ENCODE peak calls at places on chromosome 5, in seven cellular contexts. B is K562, M is AG09309, K is GM13976, I is ovary, T is adrenal gland, Z is dorsolateral prefrontal cortex. H is an unnamed sample.

GRCh38 chr5:108382784-108383358 is 973 bp upstream of the FBXL17 start:
- DNase-seq in B (no peak), Z (no peak), M (no peak), I (no peak), K (no peak), T (no peak), H (no peak)

GRCh38 chr5:1663186-1663585 is 136.5 kb downstream of the MRPL36 start:
- DNase-seq in K (no peak), M (no peak), I (no peak), Z (no peak), T (peak), B (no peak), H (no peak)

GRCh38 chr5:88955403-88955802 is 72.4 kb upstream of the MEF2C start:
- DNase-seq in Z (no peak), B (no peak), T (no peak), I (no peak), M (no peak), K (no peak), H (no peak)

GRCh38 chr5:138753794-138754698 is 821 bp downstream of the CTNNA1 start:
- DNase-seq in B (peak), T (peak), M (peak), Z (peak), I (peak), K (peak), H (peak)

GRCh38 chr5:147396070-147396469 is 113.8 kb downstream of the DPYSL3 start:
- DNase-seq in T (peak), M (no peak), B (peak), I (peak), K (no peak), Z (no peak), H (no peak)

GRCh38 chr5:39055760-39056393 is 18.3 kb downstream of the RICTOR start:
- DNase-seq in Z (no peak), M (no peak), I (no peak), T (no peak), B (no peak), K (no peak), H (no peak)

GRCh38 chr5:149053027-149053705 is 9.7 kb downstream of the SH3TC2 start:
- DNase-seq in Z (no peak), K (no peak), T (no peak), I (no peak), M (no peak), B (no peak), H (no peak)

GRCh38 chr5:145854651-145855258 is 18.1 kb downstream of the GRXCR2 start:
- DNase-seq in M (peak), B (peak), T (no peak), I (no peak), Z (no peak), K (no peak), H (no peak)

GRCh38 chr5:124342027-124342471 is 404.4 kb downstream of the ZNF608 start:
- DNase-seq in K (no peak), I (peak), B (no peak), Z (no peak), T (peak), M (no peak), H (no peak)

GRCh38 chr5:141412853-141413539 is at the start of gene PCDHGA10:
- DNase-seq in K (peak), M (no peak), I (no peak), T (peak), Z (no peak), B (peak), H (no peak)

GRCh38 chr5:64506567-64507321 is 929 bp downstream of the RGS7BP start:
- DNase-seq in B (peak), Z (peak), I (no peak), K (no peak), M (no peak), T (no peak), H (peak)

GRCh38 chr5:79845448-79846197 is 145.4 kb downstream of the MTX3 start:
- DNase-seq in Z (no peak), I (no peak), K (no peak), M (peak), T (no peak), B (peak), H (no peak)

GRCh38 chr5:113029614-113030013 is 53.0 kb downstream of the DCP2 start:
- DNase-seq in K (no peak), Z (no peak), I (no peak), T (no peak), M (no peak), B (no peak), H (no peak)

GRCh38 chr5:159773062-159773924 is 143.0 kb upstream of the ADRA1B start:
- DNase-seq in M (peak), T (peak), I (peak), K (peak), B (peak), Z (peak), H (peak)

GRCh38 chr5:72921103-72921502 is 34.7 kb upstream of the FCHO2 start:
- DNase-seq in M (no peak), K (no peak), B (no peak), I (no peak), T (no peak), Z (no peak), H (no peak)

GRCh38 chr5:72925336-72926010 is 30.4 kb upstream of the FCHO2 start:
- DNase-seq in M (no peak), Z (no peak), T (no peak), I (no peak), B (no peak), K (no peak), H (no peak)

GRCh38 chr5:72921886-72922285 is 34.0 kb upstream of the FCHO2 start:
- DNase-seq in I (no peak), T (no peak), B (no peak), K (no peak), Z (no peak), M (no peak), H (no peak)

GRCh38 chr5:72917371-72917776 is 38.5 kb upstream of the FCHO2 start:
- DNase-seq in Z (no peak), B (no peak), T (no peak), K (no peak), M (no peak), I (no peak), H (no peak)

DNA sequence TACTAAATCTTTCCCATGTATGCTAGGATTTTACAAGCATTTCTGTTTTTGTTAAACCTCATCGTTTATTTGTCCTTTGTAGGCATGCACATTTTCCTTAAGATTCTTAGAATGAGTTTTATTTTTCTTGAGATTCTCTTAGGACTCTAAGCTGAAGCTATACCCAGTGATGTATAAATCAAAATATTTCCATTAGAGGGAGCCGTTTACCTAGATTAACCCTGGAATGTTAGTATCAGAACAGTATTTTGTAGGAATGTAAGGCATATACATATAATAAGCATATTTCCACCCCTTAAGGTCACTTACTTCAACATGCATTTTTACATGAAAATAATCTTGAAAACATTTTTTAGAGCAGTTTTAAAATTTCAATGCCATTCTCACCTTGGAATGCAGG is 35.2 kb upstream of the FCHO2 start:
- DNase-seq in K (no peak), M (no peak), T (no peak), Z (no peak), I (no peak), B (peak), H (no peak)
- TF ChIP-seq CTCF in K (no peak), M (no peak), T (peak), Z (no peak), I (no peak), B (peak), H (no peak)

DNA sequence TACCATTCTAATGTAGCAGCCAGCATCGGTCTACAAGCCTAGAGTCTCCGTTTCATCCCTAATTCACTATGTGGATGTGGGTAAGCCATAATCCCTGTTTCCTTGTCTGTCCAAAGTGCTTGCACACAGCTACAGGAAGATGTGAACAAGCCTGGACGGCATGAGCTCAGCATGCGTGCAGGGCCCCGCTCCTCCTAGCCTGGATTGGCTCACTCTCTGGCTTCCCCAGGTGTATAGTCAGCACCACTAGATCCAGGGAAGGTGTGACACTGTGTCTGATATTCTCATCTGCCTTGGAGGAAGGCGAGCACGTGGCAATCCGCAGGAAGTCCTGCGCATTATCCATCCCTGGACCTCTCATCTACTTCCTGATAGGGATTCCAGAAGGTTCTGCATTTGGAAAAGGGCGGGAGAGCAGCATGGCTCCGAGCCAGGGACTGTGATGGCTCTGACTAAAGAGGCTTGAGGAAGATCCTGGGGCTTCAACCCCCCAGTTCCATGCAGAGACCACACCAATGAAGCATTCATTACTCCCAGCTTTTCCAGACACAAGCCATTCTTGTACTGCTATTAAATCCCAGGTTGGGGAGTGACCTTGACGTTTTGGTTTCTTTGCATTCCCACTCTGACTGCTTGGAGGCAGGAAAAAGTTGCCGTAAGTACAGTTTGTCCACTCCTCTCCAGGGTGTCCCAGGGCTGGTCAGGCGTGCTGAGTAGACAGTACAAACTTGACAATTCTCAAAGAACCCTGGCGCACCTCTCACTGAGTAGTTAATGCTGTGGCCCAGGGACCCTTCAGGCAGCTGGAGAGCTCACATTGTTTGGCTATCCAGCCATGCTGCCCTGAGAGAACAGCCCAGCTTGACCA is 65.6 kb downstream of the PSD2 start:
- DNase-seq in I (peak), B (no peak), M (no peak), Z (no peak), T (no peak), K (no peak), H (no peak)
- TF ChIP-seq CTCF in I (no peak), B (no peak), M (no peak), Z (no peak), T (no peak), K (no peak), H (no peak)

GRCh38 chr5:67793418-67793817 is 422.1 kb upstream of the PIK3R1 start:
- DNase-seq in Z (no peak), K (no peak), I (no peak), T (no peak), M (no peak), B (no peak), H (no peak)
- TF ChIP-seq CTCF in Z (no peak), K (no peak), I (no peak), T (no peak), M (no peak), B (no peak), H (no peak)

GRCh38 chr5:143036146-143036927 is 266.2 kb downstream of the ARHGAP26 start:
- DNase-seq in Z (no peak), I (no peak), B (no peak), K (peak), M (no peak), T (no peak), H (no peak)
- TF ChIP-seq CTCF in Z (no peak), I (no peak), B (no peak), K (no peak), M (no peak), T (no peak), H (no peak)

DNA sequence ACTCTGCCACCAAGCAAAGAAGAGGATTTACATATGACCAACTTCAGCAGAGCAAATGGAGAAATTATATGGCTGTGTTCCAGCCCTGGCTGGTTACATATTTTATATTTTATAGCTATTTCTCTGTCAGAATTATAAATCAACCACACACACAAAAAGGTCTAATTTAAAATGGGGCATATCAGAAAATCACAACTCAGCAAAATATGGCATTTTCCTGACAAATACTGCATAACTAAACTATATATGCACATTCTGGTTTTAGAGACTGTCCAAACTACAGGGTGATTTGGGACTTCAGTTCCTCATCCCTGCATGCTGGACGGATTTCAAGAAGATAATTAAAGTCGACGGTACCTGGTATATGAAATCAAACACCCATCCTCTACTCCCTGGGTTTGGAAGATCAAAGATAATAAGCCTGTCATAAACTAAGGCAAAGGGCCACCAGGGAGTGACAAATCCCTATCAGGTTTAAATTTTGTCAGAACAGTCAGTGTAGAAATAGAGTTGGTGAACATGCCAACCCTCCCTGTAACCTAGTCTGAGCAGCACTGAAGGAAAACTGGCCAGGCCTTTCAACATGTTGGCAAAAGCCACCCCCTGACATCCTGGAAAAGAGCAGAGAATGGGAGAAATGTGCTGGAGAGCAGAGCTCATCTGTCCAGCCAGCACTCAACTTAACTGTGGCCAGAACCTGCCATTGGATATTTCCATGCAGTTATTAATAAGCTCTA is 235.8 kb downstream of the ENC1 start:
- DNase-seq in B (no peak), I (no peak), K (no peak), T (no peak), M (no peak), Z (no peak), H (no peak)
- TF ChIP-seq CTCF in B (no peak), I (no peak), K (no peak), T (no peak), M (no peak), Z (no peak), H (no peak)

GRCh38 chr5:111063709-111064322 is 7.7 kb upstream of the TSLP start:
- DNase-seq in K (no peak), I (no peak), T (no peak), Z (no peak), M (no peak), B (no peak), H (no peak)
- TF ChIP-seq CTCF in K (peak), I (no peak), T (no peak), Z (no peak), M (peak), B (peak), H (no peak)

DNA sequence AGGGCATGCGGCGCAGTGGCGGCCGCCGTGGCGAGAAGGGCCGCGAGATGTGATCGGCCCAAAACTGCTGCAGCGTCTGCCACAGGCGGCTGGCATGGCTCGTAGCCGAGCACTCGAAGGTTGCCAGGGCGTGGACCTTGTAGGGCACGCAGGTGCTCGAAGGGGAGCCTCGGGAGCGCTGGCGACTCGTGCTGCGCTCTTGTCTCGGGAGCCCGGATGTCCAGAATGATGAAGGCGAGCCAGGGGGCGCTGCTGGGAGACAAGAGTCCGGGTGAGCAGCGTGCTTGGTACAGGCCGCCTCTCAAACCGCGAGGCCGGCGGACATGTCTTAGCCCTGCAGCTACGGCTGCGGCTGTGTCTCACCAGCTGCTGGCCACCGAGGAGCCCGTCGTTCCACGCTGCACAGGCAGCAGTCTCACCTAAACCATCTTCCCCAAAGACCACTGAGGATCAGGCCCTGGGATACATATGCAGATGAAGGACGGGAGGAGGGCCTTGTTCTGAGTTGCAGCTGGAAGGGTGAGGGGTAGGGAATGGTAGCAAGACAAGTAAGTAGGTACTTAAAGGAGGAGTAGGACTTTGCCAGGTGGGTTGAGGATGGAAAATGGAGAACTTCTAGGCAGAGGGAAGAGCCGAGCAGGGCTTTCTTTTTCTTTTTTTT is 1.7 kb downstream of the CBY3 start:
- DNase-seq in Z (peak), K (peak), M (no peak), I (peak), B (peak), T (peak), H (peak)
- TF ChIP-seq CTCF in Z (no peak), K (peak), M (peak), I (peak), B (no peak), T (peak), H (no peak)